ENCODE peak calls at places on chromosomes 12 and 14, in five cellular contexts. W is HepG2, E is A549, J is GM12878, I is K562. F is an unnamed sample.

GRCh38 chr14:28157887-28158791 is 608.4 kb upstream of the FOXG1 start:
- DNase-seq in J (no peak), E (no peak), W (no peak), I (no peak), F (no peak)

GRCh38 chr14:105881021-105881930 is 354.9 kb downstream of the TMEM121 start:
- DNase-seq in W (no peak), I (no peak), E (no peak), J (no peak), F (no peak)

GRCh38 chr12:45427042-45427441 is 211.1 kb downstream of the ANO6 start:
- DNase-seq in I (no peak), E (no peak), J (no peak), W (no peak), F (no peak)

GRCh38 chr12:130576286-130576933 is 139.7 kb downstream of the RIMBP2 start:
- DNase-seq in W (no peak), I (no peak), J (no peak), E (no peak), F (no peak)

GRCh38 chr12:110247340-110248095 is 33.5 kb upstream of the ATP2A2 start:
- DNase-seq in I (no peak), J (no peak), E (peak), W (peak), F (no peak)

GRCh38 chr12:80846930-80847329 is 90.8 kb downstream of the LIN7A start:
- DNase-seq in J (no peak), E (no peak), W (no peak), I (no peak), F (peak)

GRCh38 chr12:93746572-93747168 is 69.5 kb downstream of the CRADD start:
- DNase-seq in E (no peak), W (no peak), I (no peak), J (no peak), F (no peak)

GRCh38 chr12:50723870-50724269 is 40.0 kb upstream of the ATF1 start:
- DNase-seq in J (no peak), E (no peak), W (no peak), I (no peak), F (no peak)

GRCh38 chr14:58752782-58753181 is 115.0 kb downstream of the DACT1 start:
- DNase-seq in I (no peak), J (no peak), W (peak), E (peak), F (no peak)

GRCh38 chr12:108667349-108667748 is 33.7 kb upstream of the SELPLG start:
- DNase-seq in J (no peak), I (no peak), E (no peak), W (peak), F (no peak)

GRCh38 chr12:1974812-1975211 is 29.4 kb downstream of the DCP1B start:
- DNase-seq in E (no peak), I (no peak), J (no peak), W (no peak), F (no peak)

GRCh38 chr14:55373784-55374725 is 37.6 kb downstream of the ATG14 start:
- DNase-seq in I (no peak), W (no peak), E (no peak), J (peak), F (no peak)

GRCh38 chr12:99804715-99805114 is 157.2 kb downstream of the GARIN6 start:
- DNase-seq in W (no peak), J (no peak), I (no peak), E (no peak), F (no peak)

GRCh38 chr14:95482967-95483842 is 33.2 kb downstream of the SYNE3 start:
- DNase-seq in E (peak), W (peak), I (no peak), J (no peak), F (no peak)

GRCh38 chr14:70317969-70318634 is 41.4 kb downstream of the COX16 start:
- DNase-seq in E (peak), I (peak), W (peak), J (peak), F (peak)

GRCh38 chr12:91361864-91362263 is 179.2 kb upstream of the DCN start:
- DNase-seq in W (peak), I (peak), E (peak), J (no peak), F (peak)

GRCh38 chr12:41724216-41724615 is 420.5 kb downstream of the GXYLT1 start:
- DNase-seq in E (no peak), W (no peak), I (no peak), J (no peak), F (no peak)

GRCh38 chr14:23555882-23556699 is at the start of gene THTPA:
- DNase-seq in E (peak), W (peak), I (peak), J (peak), F (peak)

GRCh38 chr12:106976013-106976658 is 10.8 kb downstream of the MTERF2 start:
- DNase-seq in I (no peak), J (no peak), E (no peak), W (peak), F (no peak)

GRCh38 chr12:55720071-55720564 is at the start of gene RDH5:
- DNase-seq in E (no peak), I (no peak), W (peak), J (no peak), F (no peak)

GRCh38 chr12:132488127-132489077 is 1.5 kb upstream of the FBRSL1 start:
- DNase-seq in W (no peak), E (no peak), J (no peak), I (peak), F (no peak)

GRCh38 chr12:122022393-122023338 is 982 bp downstream of the BCL7A start:
- DNase-seq in J (no peak), E (peak), I (peak), W (no peak), F (peak)

GRCh38 chr12:31897791-31898503 is 61.3 kb upstream of the RESF1 start:
- DNase-seq in J (no peak), I (peak), E (no peak), W (no peak), F (peak)

GRCh38 chr12:39426636-39427245 is 16.2 kb downstream of the KIF21A start:
- DNase-seq in J (no peak), I (no peak), W (no peak), E (no peak), F (no peak)

GRCh38 chr12:10191865-10192264 is 13.0 kb downstream of the TMEM52B start:
- DNase-seq in J (no peak), W (no peak), I (no peak), E (no peak), F (peak)

GRCh38 chr14:54173782-54174181 is 217.2 kb upstream of the BMP4 start:
- DNase-seq in E (no peak), W (no peak), I (no peak), J (no peak), F (no peak)

GRCh38 chr12:75560167-75560566 is 48.8 kb upstream of the KRR1 start:
- DNase-seq in J (no peak), I (no peak), W (peak), E (peak), F (peak)

GRCh38 chr12:1533205-1533601 is 61.2 kb downstream of the FBXL14 start:
- DNase-seq in I (peak), W (no peak), J (peak), E (no peak), F (no peak)

GRCh38 chr12:19150273-19150895 is 20.9 kb downstream of the PLEKHA5 start:
- DNase-seq in J (no peak), I (no peak), E (no peak), W (no peak), F (no peak)
- TF ChIP-seq JUNB in J (no peak), I (no peak), E (no peak), W (no peak), F (no peak)

GRCh38 chr14:31138301-31138700 is 69.3 kb downstream of the HECTD1 start:
- DNase-seq in E (no peak), J (no peak), W (no peak), I (no peak), F (no peak)
- TF ChIP-seq JUNB in E (no peak), J (no peak), W (no peak), I (no peak), F (no peak)

DNA sequence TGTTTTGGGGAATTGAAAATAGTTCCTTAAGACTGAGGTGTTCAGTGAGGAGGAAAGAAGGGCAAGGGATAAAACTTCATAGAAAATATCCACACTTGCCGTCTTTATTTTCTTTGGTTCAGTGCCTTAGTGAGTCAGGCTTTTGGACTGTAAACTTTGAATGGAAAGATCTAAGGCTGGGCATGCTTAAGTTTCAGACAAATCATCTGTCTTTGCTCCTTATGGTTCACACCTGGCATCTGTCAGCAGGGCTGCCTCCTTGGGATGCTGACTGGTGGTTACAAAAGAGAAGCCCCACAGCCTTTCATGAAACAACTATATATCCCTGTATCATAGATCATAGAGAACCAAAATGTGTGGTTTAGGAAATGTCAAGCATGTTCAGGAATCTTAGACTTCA is 136.3 kb upstream of the PRICKLE1 start:
- DNase-seq in I (no peak), E (no peak), J (no peak), W (no peak), F (no peak)
- TF ChIP-seq JUNB in I (no peak), E (no peak), J (no peak), W (no peak), F (no peak)

DNA sequence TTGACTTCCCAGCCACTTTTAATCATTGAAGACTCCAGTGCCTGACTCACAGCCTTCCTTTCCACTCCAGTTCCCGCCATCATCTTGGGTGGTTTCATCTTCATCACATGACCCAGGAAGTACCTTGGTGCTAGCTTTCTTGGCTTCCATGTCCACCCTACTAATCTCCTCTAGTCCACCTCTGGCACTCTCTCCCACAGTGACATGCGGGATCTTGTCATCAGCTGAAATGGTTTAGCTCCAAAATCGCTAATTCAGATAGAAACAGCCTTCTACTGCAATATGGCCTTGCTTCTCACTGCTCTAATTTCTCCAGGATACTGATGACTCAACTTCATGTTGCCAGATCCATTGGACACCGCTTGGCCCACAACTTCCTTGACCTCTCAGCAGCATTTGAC is 24.5 kb downstream of the WDR20 start:
- DNase-seq in I (peak), E (no peak), W (no peak), J (no peak), F (no peak)
- TF ChIP-seq JUNB in I (no peak), E (no peak), W (no peak), J (no peak), F (no peak)

DNA sequence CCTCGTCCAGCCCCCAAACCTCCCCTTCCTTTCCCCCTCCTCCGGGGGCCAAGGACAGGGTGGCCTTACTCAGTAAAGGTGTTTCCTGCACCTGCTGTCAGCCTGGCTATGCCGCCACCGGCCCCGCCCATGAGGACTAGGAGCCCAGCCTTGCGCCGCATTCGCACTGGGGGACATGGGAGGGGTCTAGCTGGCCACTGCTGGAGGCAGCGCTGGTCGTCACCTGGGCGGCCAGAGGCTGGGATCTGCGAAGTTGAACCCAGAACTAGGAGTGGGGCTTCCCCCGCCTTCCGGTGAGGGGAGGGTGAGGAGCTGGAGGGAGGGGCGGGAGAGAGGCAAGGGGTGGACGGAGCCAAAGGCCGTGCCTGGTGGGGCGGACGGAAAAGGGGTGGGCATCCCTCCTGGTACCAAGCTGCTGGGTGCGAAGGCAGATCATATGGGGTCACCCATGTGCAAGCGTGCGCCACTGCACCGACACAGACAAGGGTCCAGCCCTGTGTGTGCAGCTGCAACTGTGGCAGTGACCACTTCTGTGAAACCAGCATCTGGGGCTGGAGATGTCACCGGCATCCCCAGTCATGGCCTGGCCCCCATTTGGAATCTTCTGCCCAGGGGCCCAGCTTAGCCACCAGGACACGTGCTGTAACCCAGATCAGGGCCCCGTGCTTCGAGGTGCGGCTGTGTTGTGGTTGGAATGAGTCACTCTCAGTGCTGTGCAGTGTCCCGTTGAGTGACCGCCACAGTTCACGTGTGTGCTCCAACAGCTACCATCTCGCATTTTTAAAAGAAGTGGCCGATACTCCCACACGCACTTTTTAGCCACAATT is 8.5 kb downstream of the AMN start:
- DNase-seq in E (no peak), J (no peak), I (no peak), W (no peak), F (peak)
- TF ChIP-seq JUNB in E (no peak), J (no peak), I (no peak), W (no peak), F (no peak)

F was measured in GM23338.